ENCODE peak calls at places on chromosomes 11 and 22, in four cellular contexts. R is ascending aorta, Q is NB4, F is heart left ventricle. S is an unnamed sample.

GRCh38 chr22:48100685-48101417 is 1338.4 kb downstream of the TBC1D22A start:
- DNase-seq in R (no peak), Q (no peak), F (no peak), S (peak)

GRCh38 chr11:126518130-126518995 is 162.9 kb downstream of the ST3GAL4 start:
- DNase-seq in R (no peak), Q (no peak), F (no peak), S (no peak)

GRCh38 chr11:117410861-117411725 is 83.4 kb downstream of the CEP164 start:
- DNase-seq in R (no peak), Q (no peak), F (no peak), S (no peak)

GRCh38 chr11:47552086-47552580 is 799 bp downstream of the CELF1 start:
- DNase-seq in R (no peak), Q (peak), F (peak), S (no peak)

GRCh38 chr11:85961930-85962363 is 106.8 kb downstream of the CCDC83 start:
- DNase-seq in R (no peak), Q (no peak), F (no peak), S (no peak)

GRCh38 chr11:92745186-92745585 is 224.3 kb upstream of the MTNR1B start:
- DNase-seq in R (no peak), Q (no peak), F (no peak), S (no peak)

GRCh38 chr11:72719144-72719543 is 33.1 kb downstream of the ARAP1 start:
- DNase-seq in R (no peak), Q (peak), F (no peak), S (no peak)

GRCh38 chr11:61080526-61080925 is 21.8 kb upstream of the CD5 start:
- DNase-seq in R (no peak), Q (no peak), F (no peak), S (no peak)

GRCh38 chr11:68810164-68810563 is 31.6 kb downstream of the CPT1A start:
- DNase-seq in R (no peak), Q (no peak), F (peak), S (no peak)

GRCh38 chr22:26479792-26480610 is 3.6 kb downstream of the HPS4 start:
- DNase-seq in R (no peak), Q (peak), F (no peak), S (no peak)

GRCh38 chr11:3139481-3140290 is 25.4 kb downstream of the OSBPL5 start:
- DNase-seq in R (no peak), Q (peak), F (no peak), S (no peak)

GRCh38 chr11:110069158-110069737 is 23.9 kb upstream of the ZC3H12C start:
- DNase-seq in R (no peak), Q (peak), F (peak), S (no peak)

GRCh38 chr11:117826360-117826635 is 1.8 kb upstream of the FXYD2 start:
- DNase-seq in R (no peak), Q (no peak), F (no peak), S (no peak)

GRCh38 chr11:85709983-85710382 is 24.0 kb upstream of the CCDC89 start:
- DNase-seq in R (no peak), Q (no peak), F (no peak), S (no peak)

GRCh38 chr11:70497536-70498075 is 99.3 kb downstream of the CTTN start:
- DNase-seq in R (no peak), Q (no peak), F (no peak), S (no peak)

GRCh38 chr11:1301220-1302000 is 8.0 kb downstream of the TOLLIP start:
- DNase-seq in R (no peak), Q (peak), F (no peak), S (peak)

GRCh38 chr11:118980191-118980881 is 8.8 kb downstream of the FOXR1 start:
- DNase-seq in R (no peak), Q (no peak), F (peak), S (no peak)

GRCh38 chr11:12172493-12173013 is 62.2 kb downstream of the MICAL2 start:
- DNase-seq in R (no peak), Q (no peak), F (no peak), S (no peak)

GRCh38 chr11:114280696-114281095 is 15.5 kb upstream of the NNMT start:
- DNase-seq in R (no peak), Q (peak), F (peak), S (peak)

GRCh38 chr11:120344302-120345004 is 8.2 kb downstream of the ARHGEF12 start:
- DNase-seq in R (no peak), Q (peak), F (no peak), S (no peak)

DNA sequence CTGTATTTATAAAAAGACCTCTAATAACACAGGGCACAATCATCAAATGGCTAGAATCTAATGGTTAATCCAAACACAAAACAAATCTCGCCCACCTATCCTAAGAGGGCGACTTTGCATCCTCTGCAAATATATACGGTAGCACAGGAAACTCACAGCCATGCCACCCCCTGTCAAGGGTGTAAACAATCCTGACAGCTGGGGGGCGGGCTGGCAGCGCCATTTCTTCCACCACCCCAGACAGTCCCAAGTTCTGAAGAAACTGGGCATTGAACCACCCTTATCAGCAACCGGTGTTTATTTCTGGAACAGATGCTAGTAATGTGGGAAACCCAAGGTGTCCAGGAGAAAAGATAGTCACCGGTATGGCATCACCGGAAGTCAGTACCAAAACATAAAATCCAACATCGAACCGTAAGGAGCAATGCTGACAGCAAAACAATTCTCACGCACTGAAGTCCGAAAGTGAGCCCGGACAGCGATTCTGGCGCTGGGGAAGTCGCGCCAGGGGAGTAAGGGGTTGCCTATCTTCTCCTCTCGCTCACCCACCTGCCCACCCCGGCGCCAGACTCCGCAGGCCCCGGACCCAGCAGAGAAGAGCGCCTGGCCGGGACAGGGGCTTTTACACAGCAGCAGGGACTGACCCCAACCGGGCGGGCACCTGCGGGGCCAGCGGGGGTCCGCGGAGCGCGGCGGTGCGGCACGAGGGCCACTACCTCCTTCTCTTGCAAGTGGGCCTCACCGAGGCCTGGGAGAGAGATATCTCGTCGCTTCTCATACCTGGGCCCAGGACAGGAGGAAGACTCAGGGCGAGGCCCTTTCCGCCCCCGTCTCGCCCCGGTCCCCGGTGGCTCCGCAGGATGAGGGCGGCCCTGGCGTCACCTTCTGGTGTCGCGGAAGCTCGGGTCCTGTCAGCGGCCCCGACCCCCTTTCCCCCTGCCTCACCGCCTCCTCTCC is 643 bp downstream of the FBXO3 start:
- DNase-seq in R (no peak), Q (no peak), F (no peak), S (no peak)
- TF ChIP-seq CTCF in R (no peak), Q (no peak), F (no peak), S (no peak)

GRCh38 chr11:133681901-133682300 is 149.6 kb upstream of the OPCML start:
- DNase-seq in R (no peak), Q (no peak), F (no peak), S (no peak)
- TF ChIP-seq CTCF in R (no peak), Q (no peak), F (no peak), S (no peak)

DNA sequence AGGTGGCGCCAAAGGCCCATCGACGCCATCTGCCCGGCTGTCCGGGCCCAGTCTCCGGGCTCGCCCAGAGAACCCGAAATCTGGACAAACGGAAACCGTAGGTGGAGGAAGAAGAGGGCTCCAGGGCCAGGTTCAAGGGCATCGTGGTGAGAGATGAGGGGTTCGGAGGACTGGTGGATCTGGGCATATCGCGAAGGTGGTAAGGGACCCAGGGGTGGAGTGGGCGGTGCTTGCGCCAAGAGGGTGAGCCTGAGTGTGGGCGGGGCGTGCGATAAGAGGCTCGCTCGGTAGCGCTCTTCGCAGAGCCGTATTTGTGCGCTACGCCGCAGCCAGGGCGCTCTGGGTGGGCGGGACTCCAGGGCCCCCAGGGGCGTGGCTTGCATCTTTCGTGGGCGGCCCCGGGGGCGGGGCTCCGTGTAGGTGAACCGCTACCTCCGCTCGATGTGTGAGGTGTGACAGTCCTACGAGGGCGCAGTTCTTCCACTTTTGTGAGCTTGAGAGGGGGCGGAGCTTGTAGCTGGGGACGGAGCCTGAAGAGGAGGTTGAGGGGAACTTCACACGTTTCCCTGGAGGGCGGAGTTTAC is 4.8 kb downstream of the CD248 start:
- DNase-seq in R (peak), Q (peak), F (peak), S (peak)
- TF ChIP-seq CTCF in R (peak), Q (no peak), F (peak), S (peak)

GRCh38 chr11:100072131-100072530 is 615.0 kb upstream of the ARHGAP42 start:
- DNase-seq in R (no peak), Q (no peak), F (no peak), S (no peak)

DNA sequence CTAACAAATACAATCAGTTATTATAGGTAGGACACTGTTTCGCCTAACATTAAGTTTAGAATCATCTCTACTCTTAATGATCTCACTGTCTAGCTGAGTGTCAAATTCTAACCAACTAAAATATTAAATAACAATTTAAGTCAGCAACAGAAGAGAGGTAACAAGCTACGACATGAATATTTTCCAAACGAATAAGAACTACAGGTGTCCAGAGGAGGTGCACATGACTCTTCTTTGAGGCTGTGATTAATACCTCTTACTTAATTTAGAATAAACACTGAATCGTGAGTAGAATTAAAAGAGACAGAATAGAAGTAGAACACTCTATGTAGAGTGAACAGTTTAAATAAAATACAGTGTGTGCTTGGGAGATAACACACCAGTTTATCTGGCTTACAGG is 619.0 kb upstream of the ARHGAP42 start:
- DNase-seq in R (no peak), Q (no peak), F (no peak), S (no peak)
- TF ChIP-seq CTCF in R (no peak), Q (no peak), F (no peak), S (no peak)

GRCh38 chr22:31489632-31490495 is at the start of gene EIF4ENIF1:
- DNase-seq in R (peak), Q (peak), F (peak), S (peak)
- TF ChIP-seq CTCF in R (no peak), Q (no peak), F (no peak), S (no peak)

GRCh38 chr22:44968736-44969135 is 41.1 kb downstream of the PHF21B start:
- DNase-seq in R (no peak), Q (no peak), F (no peak), S (no peak)
- TF ChIP-seq CTCF in R (no peak), Q (peak), F (no peak), S (no peak)

DNA sequence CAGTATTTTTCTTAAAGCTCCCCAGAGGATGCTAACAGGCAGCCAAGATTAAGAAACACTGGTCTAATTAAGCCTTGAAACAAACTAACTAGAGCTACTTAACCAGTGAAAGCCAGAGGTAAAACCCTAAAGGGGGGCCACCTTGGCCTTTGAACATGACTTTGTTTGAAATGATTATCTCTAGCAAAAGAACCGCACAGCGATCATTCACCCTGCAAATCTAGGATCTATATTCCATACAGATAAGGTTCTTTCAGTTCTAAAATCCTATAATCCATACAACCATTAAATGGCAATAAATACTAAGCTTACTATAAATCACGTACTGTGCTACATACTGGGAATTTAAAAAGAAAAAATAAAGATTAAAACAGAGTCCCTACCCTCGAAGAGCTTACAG is 40.6 kb downstream of the RBFOX2 start:
- DNase-seq in R (no peak), Q (no peak), F (no peak), S (no peak)
- TF ChIP-seq CTCF in R (no peak), Q (no peak), F (no peak), S (no peak)

GRCh38 chr11:8234425-8234821 is 29.3 kb downstream of the LMO1 start:
- DNase-seq in R (no peak), Q (no peak), F (no peak), S (no peak)
- TF ChIP-seq CTCF in R (no peak), Q (no peak), F (no peak), S (no peak)